ENCODE peak calls at places on chromosomes 12 and 14, in seven cellular contexts. W is endothelial cell of umbilical vein, S is PC-9, R is A673, I is lung, Z is colonic mucosa, O is HepG2. F is an unnamed sample.

GRCh38 chr14:69451941-69452340 is 32.6 kb upstream of the PLEKHD1 start:
- DNase-seq in W (no peak), I (no peak), S (no peak), O (no peak), R (no peak), Z (no peak), F (no peak)

GRCh38 chr14:53341324-53341723 is 188.2 kb upstream of the DDHD1 start:
- DNase-seq in I (no peak), W (no peak), Z (no peak), O (no peak), S (no peak), R (no peak), F (no peak)

GRCh38 chr14:35405304-35405996 is 901 bp upstream of the NFKBIA start:
- DNase-seq in I (no peak), S (no peak), R (peak; percentile 39), Z (peak; percentile 56), W (no peak), O (peak; percentile 57), F (no peak)

GRCh38 chr14:95535226-95536021 is 574 bp downstream of the GLRX5 start:
- DNase-seq in R (no peak), Z (no peak), W (peak; percentile 32), S (no peak), I (no peak), O (no peak), F (no peak)

GRCh38 chr12:53172352-53172751 is 8.2 kb upstream of the ZNF740 start:
- DNase-seq in Z (peak; percentile 5), W (no peak), S (no peak), I (no peak), O (no peak), R (no peak), F (peak; percentile 28)

GRCh38 chr14:76786556-76786955 is 25.3 kb downstream of the VASH1 start:
- DNase-seq in I (no peak), W (no peak), O (no peak), Z (no peak), R (no peak), S (no peak), F (no peak)

GRCh38 chr12:101459642-101460346 is 15.3 kb upstream of the SPIC start:
- DNase-seq in S (peak; percentile 58), R (no peak), O (peak; percentile 74), I (no peak), Z (peak; percentile 29), W (no peak), F (no peak)

GRCh38 chr12:106030210-106031175 is 108.3 kb downstream of the NUAK1 start:
- DNase-seq in Z (no peak), W (peak; percentile 83), I (no peak), S (peak; percentile 53), R (no peak), O (no peak), F (peak; percentile 98)

GRCh38 chr14:93006484-93007128 is 83.7 kb downstream of the CHGA start:
- DNase-seq in Z (no peak), O (no peak), R (peak; percentile 7), S (no peak), I (no peak), W (no peak), F (no peak)

GRCh38 chr12:24748326-24748725 is 200.6 kb downstream of the BCAT1 start:
- DNase-seq in O (no peak), I (no peak), W (no peak), Z (no peak), S (no peak), R (no peak), F (no peak)

GRCh38 chr12:80205960-80206359 is 106.6 kb downstream of the OTOGL start:
- DNase-seq in I (no peak), W (no peak), S (no peak), Z (no peak), O (no peak), R (no peak), F (no peak)

GRCh38 chr12:127829974-127830543 is 436.9 kb upstream of the TMEM132C start:
- DNase-seq in S (no peak), R (no peak), W (no peak), O (no peak), Z (no peak), I (no peak), F (no peak)

GRCh38 chr12:109880938-109881337 is 597 bp upstream of the GLTP start:
- DNase-seq in R (no peak), Z (no peak), W (peak; percentile 14), O (no peak), I (no peak), S (no peak), F (no peak)

GRCh38 chr12:79203103-79203502 is 338.5 kb downstream of the SYT1 start:
- DNase-seq in I (no peak), S (no peak), O (no peak), Z (no peak), W (no peak), R (no peak), F (no peak)

GRCh38 chr14:74843653-74844052 is 32.3 kb downstream of the PROX2 start:
- DNase-seq in R (no peak), I (no peak), W (no peak), S (no peak), O (no peak), Z (no peak), F (peak; percentile 39)
- H3K27ac ChIP-seq in R (no peak overlapping the region), I (no peak overlapping the region), W (no peak overlapping the region), S (no peak overlapping the region), O (no peak overlapping the region), Z (no peak overlapping the region), F (no peak overlapping the region)

GRCh38 chr12:118436986-118437385 is 60.6 kb downstream of the SUDS3 start:
- DNase-seq in W (no peak), O (no peak), S (no peak), Z (no peak), I (no peak), R (peak; percentile 61), F (peak; percentile 64)

GRCh38 chr12:118430516-118430915 is 54.2 kb downstream of the SUDS3 start:
- DNase-seq in O (no peak), I (no peak), R (no peak), S (no peak), W (no peak), Z (no peak), F (peak; percentile 16)

GRCh38 chr12:118439068-118439467 is 62.7 kb downstream of the SUDS3 start:
- DNase-seq in I (no peak), R (no peak), O (no peak), Z (no peak), S (no peak), W (no peak), F (no peak)

GRCh38 chr12:118432812-118433540 is 56.6 kb downstream of the SUDS3 start:
- DNase-seq in O (peak; percentile 9), W (no peak), R (no peak), I (no peak), S (no peak), Z (peak; percentile 40), F (peak; percentile 31)

DNA sequence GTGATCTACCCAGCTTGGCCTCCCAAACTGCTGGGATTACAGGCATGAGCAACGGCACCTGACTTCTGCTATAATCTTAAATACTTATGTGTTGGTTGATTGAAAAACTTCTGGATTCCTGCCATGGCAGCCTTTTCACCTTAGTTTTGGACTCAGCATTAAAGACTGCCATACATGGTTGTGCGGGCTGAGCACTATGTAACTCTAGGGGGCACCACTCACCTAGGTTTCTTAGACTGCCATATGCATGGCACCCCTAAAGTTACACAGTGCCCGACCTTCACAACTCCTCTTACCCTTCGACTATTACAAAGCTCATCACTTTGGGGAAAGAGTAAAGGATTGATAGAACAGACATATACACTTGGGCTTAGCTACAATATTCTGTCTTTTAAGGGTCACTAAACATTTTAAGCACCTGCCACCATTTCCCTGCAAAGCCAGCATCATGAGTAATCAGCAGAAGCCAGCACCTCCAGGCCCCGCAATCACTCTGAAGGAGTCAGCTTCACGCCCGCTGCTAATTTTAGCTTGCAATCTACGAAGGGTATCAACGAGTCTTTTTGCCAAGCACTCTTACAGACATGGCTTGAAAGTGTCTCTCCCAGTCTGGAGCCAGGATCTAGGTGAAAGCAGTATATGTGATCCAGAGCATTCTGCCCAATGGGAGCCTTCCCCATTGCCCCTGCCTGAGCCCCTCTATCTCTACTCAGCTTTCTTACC is 59.8 kb downstream of the SUDS3 start:
- DNase-seq in R (peak; percentile 47), W (no peak), Z (no peak), I (no peak), S (peak; percentile 3), O (no peak), F (peak; percentile 2)
- H3K27me3 ChIP-seq in R (no peaks in the 10 kb centered on the region), W (no peaks in the 10 kb centered on the region), Z (no peaks in the 10 kb centered on the region), I (no peaks in the 10 kb centered on the region), S (peaks cover 52% of the 10 kb centered on the region), O (no peaks in the 10 kb centered on the region), F (no peaks in the 10 kb centered on the region)

GRCh38 chr14:44942436-44942835 is 19.3 kb downstream of the KLHL28 start:
- DNase-seq in Z (no peak), W (no peak), R (no peak), O (no peak), S (no peak), I (no peak), F (no peak)

GRCh38 chr14:44941591-44941990 is 20.2 kb downstream of the KLHL28 start:
- DNase-seq in I (no peak), W (no peak), R (no peak), Z (no peak), S (no peak), O (no peak), F (no peak)

GRCh38 chr14:44944107-44944506 is 17.6 kb downstream of the KLHL28 start:
- DNase-seq in R (no peak), Z (no peak), S (no peak), O (no peak), I (no peak), W (no peak), F (no peak)

GRCh38 chr14:44940944-44941343 is 20.8 kb downstream of the KLHL28 start:
- DNase-seq in I (no peak), Z (no peak), R (no peak), W (no peak), O (no peak), S (no peak), F (no peak)

GRCh38 chr14:44945264-44945663 is 16.5 kb downstream of the KLHL28 start:
- DNase-seq in S (no peak), W (no peak), O (no peak), I (no peak), R (no peak), Z (no peak), F (peak; percentile 44)
- H3K36me3 ChIP-seq in S (peaks cover 18% of the 10 kb centered on the region), W (peaks cover 9% of the 10 kb centered on the region), O (no peaks in the 10 kb centered on the region), I (peaks cover 4% of the 10 kb centered on the region), R (peaks cover 18% of the 10 kb centered on the region), Z (no peaks in the 10 kb centered on the region), F (peaks cover 2% of the 10 kb centered on the region)

GRCh38 chr14:100292301-100292775 is 13.9 kb downstream of the SLC25A29 start:
- DNase-seq in R (no peak), Z (no peak), S (no peak), O (no peak), I (no peak), W (no peak), F (no peak)

GRCh38 chr14:100289916-100290606 is 16.2 kb downstream of the SLC25A29 start:
- DNase-seq in S (no peak), O (no peak), I (no peak), Z (no peak), R (no peak), W (no peak), F (no peak)

GRCh38 chr14:100291305-100292075 is 14.8 kb downstream of the SLC25A29 start:
- DNase-seq in O (no peak), W (no peak), R (no peak), S (no peak), I (no peak), Z (no peak), F (no peak)

GRCh38 chr14:100292776-100293461 is 13.3 kb downstream of the SLC25A29 start:
- DNase-seq in R (no peak), Z (no peak), W (no peak), O (no peak), I (no peak), S (no peak), F (no peak)

GRCh38 chr14:100290607-100291304 is 15.5 kb downstream of the SLC25A29 start:
- DNase-seq in I (no peak), W (no peak), Z (no peak), O (peak; percentile 86), R (no peak), S (no peak), F (no peak)
- H3K27ac ChIP-seq in I (no peak overlapping the region), W (no peak overlapping the region), Z (no peak overlapping the region), O (peak overlapping the region; percentile 86), R (no peak overlapping the region), S (no peak overlapping the region), F (no peak overlapping the region)

F was measured in brain microvascular endothelial cell.